ENCODE peak calls at places on chromosomes 13 and 19, in seven cellular contexts. K is upper lobe of right lung, N is mucosa of gallbladder, T is NCI-H187, Z is NCI-H446 treated with DMSO at 0.1 percent for 48 hours, A is heart left ventricle, L is tibial artery. W is an unnamed sample.

GRCh38 chr19:38878575-38879399 is 712 bp upstream of the RINL start:
- DNase-seq in K (no peak), N (no peak), T (no peak), Z (no peak), A (no peak), L (no peak), W (no peak)

GRCh38 chr19:19628499-19629134 is 597 bp upstream of the LPAR2 start:
- DNase-seq in K (peak; percentile 82), N (peak; percentile 73), T (no peak), Z (no peak), A (no peak), L (no peak), W (no peak)

GRCh38 chr19:8209111-8209964 is at the start of gene CERS4:
- DNase-seq in K (peak; percentile 90), N (peak; percentile 40), T (no peak), Z (peak; percentile 15), A (peak; percentile 84), L (no peak), W (no peak)

GRCh38 chr13:73059460-73060250 is 850 bp downstream of the KLF5 start:
- DNase-seq in K (peak; percentile 91), N (no peak), T (no peak), Z (no peak), A (peak; percentile 65), L (peak; percentile 24), W (no peak)

GRCh38 chr13:27474751-27475268 is 24.4 kb upstream of the MTIF3 start:
- DNase-seq in K (no peak), N (no peak), T (no peak), Z (no peak), A (no peak), L (no peak), W (no peak)

GRCh38 chr19:3065675-3066357 is 3.5 kb upstream of the TLE5 start:
- DNase-seq in K (no peak), N (no peak), T (no peak), Z (no peak), A (no peak), L (no peak), W (no peak)

GRCh38 chr13:53075356-53076041 is 46.9 kb downstream of the OLFM4 start:
- DNase-seq in K (no peak), N (no peak), T (no peak), Z (no peak), A (no peak), L (no peak), W (no peak)

GRCh38 chr19:29942404-29943261 is 594 bp downstream of the URI1 start:
- DNase-seq in K (peak; percentile 84), N (peak; percentile 48), T (no peak), Z (peak; percentile 22), A (peak; percentile 67), L (peak; percentile 53), W (no peak)

GRCh38 chr19:19461671-19462622 is 53.4 kb downstream of the TSSK6 start:
- DNase-seq in K (peak; percentile 75), N (peak; percentile 61), T (no peak), Z (no peak), A (peak; percentile 81), L (peak; percentile 44), W (no peak)

GRCh38 chr13:52767949-52768516 is 28.4 kb upstream of the CNMD start:
- DNase-seq in K (no peak), N (no peak), T (no peak), Z (no peak), A (no peak), L (no peak), W (no peak)

GRCh38 chr19:22427587-22428298 is 5.6 kb upstream of the ZNF98 start:
- DNase-seq in K (no peak), N (no peak), T (no peak), Z (no peak), A (no peak), L (no peak), W (no peak)

GRCh38 chr13:34358811-34359513 is 541.0 kb downstream of the RFC3 start:
- DNase-seq in K (no peak), N (no peak), T (no peak), Z (no peak), A (no peak), L (no peak), W (no peak)

GRCh38 chr13:98801626-98802418 is 49.4 kb upstream of the SLC15A1 start:
- DNase-seq in K (no peak), N (no peak), T (no peak), Z (no peak), A (no peak), L (no peak), W (no peak)

GRCh38 chr19:36060430-36060829 is 5.7 kb downstream of the WDR62 start:
- DNase-seq in K (no peak), N (no peak), T (no peak), Z (no peak), A (peak; percentile 54), L (no peak), W (no peak)

GRCh38 chr13:80654638-80655249 is 313.8 kb upstream of the SPRY2 start:
- DNase-seq in K (peak; percentile 61), N (no peak), T (no peak), Z (no peak), A (peak; percentile 25), L (no peak), W (no peak)

GRCh38 chr19:24053601-24054000 is 33.4 kb upstream of the ZNF254 start:
- DNase-seq in K (no peak), N (no peak), T (no peak), Z (no peak), A (no peak), L (no peak), W (no peak)

GRCh38 chr19:33133438-33134031 is 1.6 kb downstream of the WDR88 start:
- DNase-seq in K (no peak), N (no peak), T (no peak), Z (no peak), A (no peak), L (no peak), W (no peak)

GRCh38 chr13:51647067-51647466 is 62.8 kb downstream of the WDFY2 start:
- DNase-seq in K (no peak), N (no peak), T (no peak), Z (no peak), A (no peak), L (no peak), W (no peak)

GRCh38 chr13:109196896-109197295 is 567.5 kb downstream of the MYO16 start:
- DNase-seq in K (no peak), N (no peak), T (no peak), Z (no peak), A (no peak), L (no peak), W (no peak)

GRCh38 chr19:41001243-41001971 is 10.3 kb downstream of the CYP2B6 start:
- DNase-seq in K (no peak), N (no peak), T (no peak), Z (no peak), A (no peak), L (no peak), W (no peak)

GRCh38 chr19:1862068-1862423 is 1.3 kb downstream of the KLF16 start:
- DNase-seq in K (no peak), N (no peak), T (no peak), Z (no peak), A (no peak), L (no peak), W (no peak)

GRCh38 chr13:94305463-94305862 is 174.0 kb downstream of the DCT start:
- DNase-seq in K (no peak), N (no peak), T (no peak), Z (no peak), A (no peak), L (peak; percentile 39), W (no peak)

GRCh38 chr13:105817011-105817410 is 718.5 kb downstream of the EFNB2 start:
- DNase-seq in K (no peak), N (no peak), T (no peak), Z (no peak), A (no peak), L (no peak), W (no peak)

GRCh38 chr19:43318203-43318602 is 35.3 kb upstream of the CD177 start:
- DNase-seq in K (no peak), N (no peak), T (no peak), Z (no peak), A (no peak), L (no peak), W (no peak)

GRCh38 chr19:10389863-10390262 is 9.5 kb upstream of the TYK2 start:
- DNase-seq in K (no peak), N (no peak), T (no peak), Z (no peak), A (no peak), L (no peak), W (no peak)

GRCh38 chr19:39401549-39402416 is 4.9 kb upstream of the ZFP36 start:
- DNase-seq in K (peak; percentile 79), N (peak; percentile 91), T (no peak), Z (no peak), A (peak; percentile 56), L (peak; percentile 64), W (no peak)

GRCh38 chr19:41570639-41571112 is 5.3 kb upstream of the CEACAM21 start:
- DNase-seq in K (peak; percentile 92), N (peak; percentile 80), T (peak; percentile 47), Z (peak; percentile 34), A (peak; percentile 86), L (peak; percentile 82), W (peak; percentile 16)

GRCh38 chr13:48210178-48210577 is 22.8 kb upstream of the ITM2B start:
- DNase-seq in K (no peak), N (no peak), T (no peak), Z (no peak), A (no peak), L (no peak), W (no peak)

GRCh38 chr13:34391071-34391470 is 551.0 kb upstream of the NBEA start:
- DNase-seq in K (no peak), N (no peak), T (no peak), Z (no peak), A (no peak), L (no peak), W (no peak)

GRCh38 chr19:27876489-27876888 is 1336.5 kb downstream of the UQCRFS1 start:
- DNase-seq in K (no peak), N (no peak), T (no peak), Z (no peak), A (no peak), L (no peak), W (no peak)

GRCh38 chr13:94849254-94849653 is 136.9 kb upstream of the SOX21 start:
- DNase-seq in K (no peak), N (no peak), T (no peak), Z (no peak), A (no peak), L (no peak), W (no peak)

GRCh38 chr19:46722004-46722380 is 5.1 kb upstream of the PRKD2 start:
- DNase-seq in K (no peak), N (no peak), T (no peak), Z (no peak), A (no peak), L (no peak), W (no peak)

GRCh38 chr19:12163841-12164240 is 945 bp downstream of the ZNF136 start:
- DNase-seq in K (no peak), N (no peak), T (no peak), Z (no peak), A (no peak), L (no peak), W (no peak)

GRCh38 chr13:32234914-32235313 is 80.2 kb downstream of the ZAR1L start:
- DNase-seq in K (no peak), N (no peak), T (no peak), Z (no peak), A (no peak), L (no peak), W (no peak)

GRCh38 chr13:20740021-20740420 is 33.7 kb downstream of the EEF1AKMT1 start:
- DNase-seq in K (no peak), N (no peak), T (no peak), Z (no peak), A (no peak), L (no peak), W (no peak)

GRCh38 chr19:41198559-41198958 is 5.5 kb downstream of the CYP2S1 start:
- DNase-seq in K (no peak), N (no peak), T (no peak), Z (no peak), A (no peak), L (no peak), W (no peak)

GRCh38 chr19:47013041-47013517 is 6.6 kb upstream of the NPAS1 start:
- DNase-seq in K (peak; percentile 90), N (peak; percentile 84), T (peak; percentile 47), Z (peak; percentile 45), A (peak; percentile 87), L (peak; percentile 71), W (peak; percentile 46)

GRCh38 chr13:30892966-30893365 is 13.1 kb upstream of the MEDAG start:
- DNase-seq in K (no peak), N (no peak), T (no peak), Z (no peak), A (peak; percentile 57), L (peak; percentile 79), W (no peak)

W was measured in DMS 273 treated with DMSO at 0.1 percent for 48 hours.